ENCODE peak calls at places on chromosome 20, in five cellular contexts. R is IMR-90, P is right atrium auricular region, U is activated B cell treated with CpG ODN at 0.5 μM for 24 hours, J is MM.1S. Y is an unnamed sample.
A peak's percentile ranks its signal among the peaks of the same experiment; 100 is the strongest.

GRCh38 chr20:37257993-37258392 is 3.6 kb downstream of the GHRH start:
- DNase-seq in R (no peak), P (no peak), U (no peak), J (no peak), Y (no peak)

GRCh38 chr20:2626853-2627541 is 25.4 kb upstream of the NOP56 start:
- DNase-seq in R (peak; percentile 51), P (no peak), U (no peak), J (no peak), Y (no peak)

GRCh38 chr20:60330461-60330860 is 372.2 kb downstream of the CDH26 start:
- DNase-seq in R (no peak), P (no peak), U (no peak), J (no peak), Y (no peak)

GRCh38 chr20:55057779-55058415 is 582.5 kb downstream of the DOK5 start:
- DNase-seq in R (no peak), P (no peak), U (no peak), J (peak; percentile 20), Y (no peak)

GRCh38 chr20:44601801-44602204 is 19.4 kb downstream of the PKIG start:
- DNase-seq in R (peak; percentile 87), P (peak; percentile 86), U (no peak), J (no peak), Y (no peak)

GRCh38 chr20:22728146-22728745 is 143.9 kb upstream of the FOXA2 start:
- DNase-seq in R (no peak), P (no peak), U (no peak), J (no peak), Y (no peak)

GRCh38 chr20:62998449-62998848 is 8.3 kb downstream of the BHLHE23 start:
- DNase-seq in R (no peak), P (no peak), U (no peak), J (no peak), Y (no peak)

GRCh38 chr20:4815618-4816017 is 93.9 kb downstream of the PRND start:
- DNase-seq in R (no peak), P (no peak), U (no peak), J (no peak), Y (no peak)

GRCh38 chr20:49831770-49832631 is 19.4 kb downstream of the SLC9A8 start:
- DNase-seq in R (no peak), P (no peak), U (no peak), J (no peak), Y (no peak)

GRCh38 chr20:58710481-58711265 is 18.1 kb downstream of the NPEPL1 start:
- DNase-seq in R (no peak), P (peak; percentile 50), U (no peak), J (no peak), Y (peak; percentile 80)

DNA sequence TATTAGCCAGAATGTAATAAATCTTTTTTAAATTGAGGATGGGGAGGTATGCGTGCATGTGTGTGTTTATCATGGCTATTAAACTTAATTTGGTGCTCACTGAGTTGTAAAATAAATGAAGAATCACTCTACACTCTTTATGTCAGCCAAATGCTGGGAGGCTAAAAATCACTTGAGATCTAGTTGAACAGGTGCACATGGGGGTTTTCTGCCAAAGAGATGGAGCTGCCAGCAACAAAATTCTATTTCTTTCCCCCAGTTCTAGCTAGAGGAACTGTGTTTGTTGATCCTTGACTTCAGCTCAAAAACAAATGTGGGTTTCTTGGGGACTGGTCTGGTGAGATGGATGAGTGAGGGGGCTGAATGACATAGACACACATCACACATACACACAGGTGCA is 183.3 kb upstream of the BTBD3 start:
- DNase-seq in R (no peak), P (no peak), U (no peak), J (no peak), Y (no peak)
- TF ChIP-seq CTCF in R (no peak), P (no peak), U (no peak), J (no peak), Y (no peak)

GRCh38 chr20:41352106-41352505 is 11.5 kb downstream of the LPIN3 start:
- DNase-seq in R (no peak), P (no peak), U (no peak), J (no peak), Y (no peak)
- TF ChIP-seq CTCF in R (no peak), P (no peak), U (no peak), J (no peak), Y (no peak)

GRCh38 chr20:53914091-53914860 is 156.1 kb downstream of the BCAS1 start:
- DNase-seq in R (peak; percentile 64), P (peak; percentile 57), U (no peak), J (no peak), Y (no peak)
- TF ChIP-seq CTCF in R (no peak), P (no peak), U (no peak), J (no peak), Y (no peak)

GRCh38 chr20:10706460-10706811 is 32.6 kb upstream of the JAG1 start:
- DNase-seq in R (no peak), P (no peak), U (no peak), J (no peak), Y (no peak)

GRCh38 chr20:10699506-10699905 is 25.7 kb upstream of the JAG1 start:
- DNase-seq in R (no peak), P (no peak), U (no peak), J (no peak), Y (no peak)

GRCh38 chr20:10699941-10700340 is 26.1 kb upstream of the JAG1 start:
- DNase-seq in R (no peak), P (no peak), U (no peak), J (no peak), Y (no peak)

GRCh38 chr20:10705801-10706459 is 32.1 kb upstream of the JAG1 start:
- DNase-seq in R (no peak), P (no peak), U (no peak), J (no peak), Y (no peak)

DNA sequence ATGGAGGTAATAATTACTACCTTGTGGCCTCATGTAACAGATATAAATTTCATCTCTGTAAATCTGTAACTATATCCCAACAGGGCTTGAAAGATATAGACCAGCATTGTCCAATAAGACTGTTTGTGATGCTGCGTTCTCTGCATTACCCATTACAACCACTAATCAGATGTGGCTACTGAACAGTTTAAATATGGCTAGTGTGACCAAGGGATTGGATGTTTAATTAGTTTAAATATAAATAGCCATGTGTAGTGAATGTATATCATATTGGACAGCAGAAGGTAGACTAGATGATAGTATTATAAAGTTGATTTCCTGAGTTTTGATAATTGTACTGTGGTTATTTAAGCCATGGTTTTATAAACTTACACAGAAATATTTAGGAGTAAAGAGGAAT is 27.8 kb upstream of the JAG1 start:
- DNase-seq in R (no peak), P (no peak), U (no peak), J (no peak), Y (no peak)
- TF ChIP-seq CTCF in R (no peak), P (no peak), U (no peak), J (no peak), Y (no peak)

DNA sequence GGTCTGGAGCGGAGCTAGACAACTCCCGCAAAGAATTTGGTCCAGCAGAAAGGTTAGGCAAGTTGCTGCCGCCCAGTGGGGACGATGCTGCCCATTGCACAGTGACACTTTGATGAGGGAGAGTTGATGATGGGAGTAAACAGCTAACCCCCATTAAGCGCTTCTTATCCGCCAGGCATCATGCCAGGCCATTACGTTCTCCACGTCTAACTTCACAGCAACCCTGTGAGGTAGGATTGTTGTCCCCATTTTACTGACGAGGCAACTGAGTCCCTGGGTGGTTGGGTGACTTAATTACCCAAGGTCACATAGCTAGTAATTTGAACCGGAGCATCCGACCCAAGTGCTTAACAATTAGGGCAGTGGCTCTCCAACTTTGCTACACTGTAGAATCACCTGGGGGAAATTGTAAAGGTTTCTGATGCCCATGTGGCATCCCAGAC is 731 bp downstream of the RALGAPB start:
- DNase-seq in R (no peak), P (no peak), U (no peak), J (peak; percentile 37), Y (no peak)
- TF ChIP-seq CTCF in R (no peak), P (no peak), U (no peak), J (peak; percentile 30), Y (no peak)

GRCh38 chr20:19291024-19291817 is 78.8 kb downstream of the SLC24A3 start:
- DNase-seq in R (no peak), P (peak; percentile 51), U (no peak), J (no peak), Y (peak; percentile 79)
- TF ChIP-seq CTCF in R (no peak), P (no peak), U (no peak), J (no peak), Y (no peak)

GRCh38 chr20:57653910-57654309 is 33.7 kb upstream of the ZBP1 start:
- DNase-seq in R (no peak), P (peak; percentile 51), U (no peak), J (no peak), Y (no peak)

GRCh38 chr20:57653546-57653900 is 33.3 kb upstream of the ZBP1 start:
- DNase-seq in R (no peak), P (peak; percentile 38), U (no peak), J (no peak), Y (peak; percentile 68)

GRCh38 chr20:57654363-57654997 is 34.3 kb upstream of the ZBP1 start:
- DNase-seq in R (peak; percentile 55), P (peak; percentile 64), U (peak; percentile 55), J (peak; percentile 60), Y (peak; percentile 81)

GRCh38 chr20:57651977-57652864 is 32.0 kb upstream of the ZBP1 start:
- DNase-seq in R (no peak), P (peak; percentile 54), U (no peak), J (no peak), Y (peak; percentile 84)

DNA sequence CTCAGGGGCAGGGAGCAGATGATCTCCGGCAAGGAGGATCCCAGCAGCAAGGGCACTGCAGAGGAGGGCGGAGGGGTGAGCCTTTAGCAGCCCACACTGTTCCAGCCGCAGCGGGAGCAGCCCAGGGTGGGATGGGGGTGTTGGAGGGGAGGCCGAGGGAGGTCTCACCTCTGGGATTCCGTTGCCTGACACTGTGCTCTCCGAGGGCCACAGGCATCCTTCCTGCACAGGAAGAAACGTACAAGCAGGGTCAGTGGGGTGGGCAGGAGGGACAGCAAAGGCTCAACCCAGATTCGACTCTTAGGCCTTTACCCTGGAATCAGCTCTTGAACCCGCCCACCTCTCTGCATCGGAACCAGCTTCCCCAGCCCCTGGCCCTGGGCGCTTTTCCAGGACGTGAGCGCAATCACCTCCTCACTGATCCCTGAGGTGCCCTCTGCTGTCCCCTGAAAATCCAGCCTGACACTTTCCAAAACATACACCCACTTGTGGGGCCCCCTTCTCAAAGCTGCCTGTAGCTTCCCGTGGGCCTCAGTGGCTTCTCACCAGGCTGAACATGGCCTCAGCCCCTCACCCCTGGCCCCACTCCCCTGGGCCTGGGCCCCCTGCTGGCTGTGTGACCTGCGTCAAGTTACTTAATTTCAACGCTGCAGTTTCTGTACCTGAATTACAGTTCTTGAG is 32.8 kb upstream of the ZBP1 start:
- DNase-seq in R (no peak), P (peak; percentile 34), U (no peak), J (no peak), Y (peak; percentile 77)
- TF ChIP-seq CTCF in R (no peak), P (no peak), U (no peak), J (peak; percentile 4), Y (no peak)